ENCODE peak calls at places on chromosomes 11 and 22, in five cellular contexts. G, A, Y, D and F are unnamed samples.

GRCh38 chr22:27692243-27692642 is 109.3 kb downstream of the MN1 start:
- DNase-seq in A (no peak), G (no peak), D (no peak), Y (no peak), F (no peak)

GRCh38 chr11:100683107-100683506 is 4.0 kb upstream of the ARHGAP42 start:
- DNase-seq in G (no peak), A (no peak), D (no peak), Y (no peak), F (no peak)

GRCh38 chr11:116420770-116421528 is 351.8 kb downstream of the BUD13 start:
- DNase-seq in D (no peak), A (no peak), G (peak; percentile 5), Y (no peak), F (no peak)

GRCh38 chr11:120054753-120055045 is 83.2 kb downstream of the TRIM29 start:
- DNase-seq in D (no peak), G (no peak), Y (no peak), A (no peak), F (no peak)

GRCh38 chr11:132658004-132658403 is 874.3 kb downstream of the OPCML start:
- DNase-seq in Y (no peak), D (no peak), A (no peak), G (no peak), F (no peak)

GRCh38 chr22:47012589-47013365 is 250.3 kb downstream of the TBC1D22A start:
- DNase-seq in G (peak; percentile 16), D (no peak), A (no peak), Y (peak; percentile 50), F (no peak)

GRCh38 chr11:112961146-112961668 is at the start of gene NCAM1:
- DNase-seq in D (peak; percentile 21), G (peak; percentile 90), Y (peak; percentile 98), A (peak; percentile 64), F (peak; percentile 22)

GRCh38 chr11:122808494-122808893 is 29.8 kb upstream of the CRTAM start:
- DNase-seq in D (no peak), G (peak; percentile 78), A (no peak), Y (no peak), F (no peak)

GRCh38 chr11:75311858-75312288 is 39.6 kb downstream of the ARRB1 start:
- DNase-seq in A (peak; percentile 73), D (peak; percentile 83), G (peak; percentile 84), Y (no peak), F (no peak)

GRCh38 chr11:95793111-95793510 is 2.8 kb downstream of the CEP57 start:
- DNase-seq in A (no peak), Y (no peak), G (peak; percentile 6), D (no peak), F (no peak)

GRCh38 chr11:61041755-61042518 is 60.4 kb upstream of the CD5 start:
- DNase-seq in G (peak; percentile 32), D (no peak), A (no peak), Y (peak; percentile 66), F (peak; percentile 90)

GRCh38 chr11:113841691-113842090 is 33.7 kb downstream of the USP28 start:
- DNase-seq in D (no peak), A (no peak), G (no peak), Y (no peak), F (no peak)

DNA sequence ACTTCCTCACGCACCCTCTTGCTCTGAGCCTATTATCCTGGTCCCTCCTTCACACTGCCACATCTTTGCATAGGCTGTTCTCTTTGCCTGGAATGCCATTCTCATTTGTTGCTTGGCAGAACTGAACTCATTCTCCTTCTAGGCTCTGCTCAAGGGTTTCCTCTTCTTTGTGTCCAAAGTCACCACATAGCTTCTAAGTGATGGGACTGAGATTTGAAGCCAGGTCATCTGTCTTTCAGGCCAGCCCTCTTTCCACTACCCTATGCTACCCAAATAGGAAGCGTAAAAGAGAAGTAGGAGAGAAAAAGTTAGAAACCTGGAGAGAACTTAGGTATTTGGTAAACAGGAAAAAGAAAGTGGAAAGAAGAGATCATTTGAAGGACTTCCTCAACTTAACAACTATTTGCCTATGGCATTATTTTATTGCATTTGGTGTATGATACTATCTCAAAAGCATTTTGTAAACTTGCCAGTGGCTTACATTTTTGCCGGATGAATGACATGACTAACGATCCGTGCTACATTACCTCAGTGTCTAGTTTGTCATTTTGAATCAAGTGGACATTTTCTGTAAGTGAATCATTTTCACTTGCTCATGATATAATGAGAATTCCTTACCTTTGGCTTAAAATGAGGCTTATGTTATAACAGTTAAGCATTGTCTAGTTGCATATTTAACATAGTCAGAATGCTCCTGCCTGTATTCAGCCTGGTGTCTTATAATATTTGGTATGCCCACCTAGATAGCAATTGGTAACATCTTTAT is 18.5 kb downstream of the NF2 start:
- DNase-seq in G (peak; percentile 81), D (no peak), Y (peak; percentile 40), A (no peak), F (no peak)
- H3K4me1 ChIP-seq in G (peaks cover 17% of the 10 kb centered on the region), D (no peaks in the 10 kb centered on the region), Y (peaks cover 15% of the 10 kb centered on the region), A (peaks cover 67% of the 10 kb centered on the region), F (peaks cover 33% of the 10 kb centered on the region)

GRCh38 chr11:2306971-2307732 is 5.3 kb downstream of the TSPAN32 start:
- DNase-seq in A (no peak), Y (no peak), D (no peak), G (no peak), F (no peak)
- H3K4me1 ChIP-seq in A (no peaks in the 10 kb centered on the region), Y (no peaks in the 10 kb centered on the region), D (no peaks in the 10 kb centered on the region), G (peaks cover 42% of the 10 kb centered on the region), F (peaks cover 56% of the 10 kb centered on the region)

GRCh38 chr11:27507561-27508322 is 1.2 kb upstream of the LIN7C start:
- DNase-seq in Y (no peak), G (peak; percentile 4), D (no peak), A (no peak), F (no peak)
- H3K4me1 ChIP-seq in Y (peaks cover 5% of the 10 kb centered on the region), G (peaks cover 8% of the 10 kb centered on the region), D (no peaks in the 10 kb centered on the region), A (peaks cover 30% of the 10 kb centered on the region), F (peaks cover 25% of the 10 kb centered on the region)

GRCh38 chr11:85663781-85664560 is 958 bp downstream of the CREBZF start:
- DNase-seq in G (peak; percentile 53), Y (peak; percentile 77), A (peak; percentile 73), D (peak; percentile 58), F (peak; percentile 91)
- H3K4me1 ChIP-seq in G (peaks cover 27% of the 10 kb centered on the region), Y (peaks cover 3% of the 10 kb centered on the region), A (peaks cover 43% of the 10 kb centered on the region), D (no peaks in the 10 kb centered on the region), F (peaks cover 35% of the 10 kb centered on the region)

GRCh38 chr11:68325183-68325893 is 12.9 kb downstream of the LRP5 start:
- DNase-seq in G (no peak), D (no peak), Y (peak; percentile 74), A (no peak), F (no peak)
- H3K4me1 ChIP-seq in G (peaks cover 21% of the 10 kb centered on the region), D (peaks cover 4% of the 10 kb centered on the region), Y (peaks cover 31% of the 10 kb centered on the region), A (peaks cover 48% of the 10 kb centered on the region), F (peaks cover 21% of the 10 kb centered on the region)

DNA sequence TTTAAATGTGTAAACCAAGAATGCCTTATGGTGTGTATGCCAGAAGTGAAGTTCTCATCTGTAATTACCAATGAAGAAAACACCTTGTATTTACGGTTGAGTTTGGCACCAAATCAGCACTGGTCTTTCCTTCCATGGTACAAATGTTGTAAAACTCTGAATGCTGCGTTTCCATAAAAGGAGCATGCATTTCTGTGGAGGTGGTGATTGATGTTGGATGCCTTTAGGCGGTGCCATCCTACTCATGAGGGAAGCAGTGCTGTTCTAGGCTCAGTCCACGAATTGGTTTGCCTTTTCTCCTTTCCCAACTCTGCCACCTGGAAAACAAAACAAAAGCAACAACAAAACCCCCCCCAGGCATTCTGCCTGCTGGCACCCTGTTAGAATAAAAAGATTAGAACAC is 124.4 kb downstream of the TEAD1 start:
- DNase-seq in A (no peak), G (no peak), Y (no peak), D (no peak), F (no peak)
- H3K4me1 ChIP-seq in A (peaks cover 60% of the 10 kb centered on the region), G (peaks cover 57% of the 10 kb centered on the region), Y (peaks cover 64% of the 10 kb centered on the region), D (no peaks in the 10 kb centered on the region), F (no peaks in the 10 kb centered on the region)

DNA sequence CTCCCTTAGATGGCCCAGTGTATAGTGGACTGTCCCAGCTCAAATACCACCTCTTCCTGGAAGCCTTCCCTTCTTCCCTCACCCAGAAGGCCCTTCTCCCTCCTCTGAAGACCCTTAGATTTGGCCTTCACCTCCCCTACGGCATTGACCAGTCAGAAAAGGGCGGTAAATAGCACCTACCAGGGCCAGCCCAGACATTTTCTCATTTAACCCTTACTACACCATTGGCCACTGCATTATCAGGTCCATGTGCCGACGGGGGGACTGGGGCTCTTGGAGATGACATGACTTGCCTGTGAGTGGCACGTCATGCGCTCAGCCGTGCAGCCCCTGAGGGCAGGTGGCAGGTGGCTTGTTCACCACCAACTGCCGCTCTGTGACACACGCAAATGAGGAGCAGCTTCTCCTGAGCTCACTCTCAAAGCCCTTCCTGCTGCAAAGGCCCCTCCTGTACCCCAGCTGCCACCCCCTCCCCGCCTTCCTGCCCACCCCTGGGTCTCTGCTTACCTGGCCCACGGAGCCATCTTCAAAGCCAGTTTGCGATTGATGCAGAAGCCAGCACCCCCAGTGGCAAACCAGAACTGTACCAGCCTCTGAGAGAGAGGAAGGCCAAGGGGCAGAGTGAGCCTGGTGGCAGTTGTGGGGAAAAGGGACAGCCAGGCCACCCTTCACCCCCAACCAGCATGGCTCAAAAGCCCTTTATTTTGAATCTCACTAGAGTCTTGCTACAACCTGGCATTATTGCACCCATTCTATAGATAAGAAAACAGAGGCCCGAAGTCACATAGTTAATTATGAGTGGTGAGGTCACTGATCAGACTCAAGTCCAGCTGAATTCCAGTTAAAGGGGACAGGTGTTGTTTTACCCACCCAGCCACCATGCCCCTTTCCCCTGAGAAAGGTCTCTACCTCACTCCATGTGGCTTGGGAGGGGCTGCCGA is 9.5 kb downstream of the MFNG start:
- DNase-seq in A (no peak), D (no peak), G (no peak), Y (no peak), F (no peak)
- H3K4me1 ChIP-seq in A (no peaks in the 10 kb centered on the region), D (no peaks in the 10 kb centered on the region), G (no peaks in the 10 kb centered on the region), Y (no peaks in the 10 kb centered on the region), F (peaks cover 6% of the 10 kb centered on the region)

DNA sequence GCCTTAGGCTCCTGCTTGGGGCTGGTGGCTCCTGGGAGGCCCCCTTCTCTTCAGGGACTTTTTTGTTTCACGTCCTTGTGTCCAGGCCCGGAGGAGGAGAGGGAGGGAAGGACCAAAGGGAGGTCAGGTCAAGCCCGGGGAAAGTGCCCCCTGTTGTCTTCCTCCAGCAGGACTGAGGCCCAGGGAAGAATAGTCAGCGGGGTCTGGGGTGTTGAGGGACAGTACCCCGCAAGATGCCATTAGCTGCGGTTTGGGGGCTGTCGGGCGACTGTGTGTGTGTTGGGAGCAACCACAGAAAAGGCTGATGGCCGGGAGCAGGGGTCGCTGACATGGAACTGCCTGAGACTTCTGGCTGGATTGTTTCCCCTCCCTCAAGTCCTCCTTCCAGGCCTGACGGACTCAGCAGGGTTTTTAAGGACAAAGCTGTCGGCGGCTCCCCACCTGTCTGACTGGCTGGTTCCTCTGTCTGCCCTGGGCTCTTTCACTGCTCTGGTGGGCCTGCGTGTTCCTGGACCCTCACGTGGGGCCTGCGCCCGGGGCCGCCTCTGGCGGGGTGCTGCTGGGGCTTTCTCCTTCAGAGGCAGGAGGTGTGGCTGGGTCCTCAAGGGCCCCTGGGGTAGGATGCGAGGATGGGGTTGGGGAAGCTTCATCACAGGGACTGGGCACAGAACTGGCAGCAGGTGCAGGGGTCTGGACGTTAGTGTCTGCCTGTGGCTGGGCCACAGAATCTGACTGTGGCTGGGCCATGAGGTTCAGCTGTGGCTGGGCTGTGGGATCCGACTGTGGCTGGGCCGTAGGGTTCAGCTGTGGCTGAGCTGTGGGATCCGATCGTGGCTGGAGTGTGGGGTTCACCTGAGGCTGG is 1.5 kb downstream of the GPR152 start:
- DNase-seq in G (no peak), D (no peak), A (no peak), Y (no peak), F (no peak)
- H3K4me1 ChIP-seq in G (no peaks in the 10 kb centered on the region), D (no peaks in the 10 kb centered on the region), A (peaks cover 12% of the 10 kb centered on the region), Y (no peaks in the 10 kb centered on the region), F (peaks cover 34% of the 10 kb centered on the region)